ENCODE peak calls at places on chromosomes 11 and 22, in five cellular contexts. L, G, K, Y and I are unnamed samples.

GRCh38 chr22:31940506-31940905 is 3.8 kb upstream of the YWHAH start:
- DNase-seq in Y (no peak), K (no peak), L (no peak), G (no peak), I (no peak)

GRCh38 chr11:113557926-113558325 is 82.7 kb upstream of the DRD2 start:
- DNase-seq in Y (no peak), G (no peak), K (no peak), L (no peak), I (no peak)

GRCh38 chr11:32508780-32509179 is 73.4 kb upstream of the WT1 start:
- DNase-seq in G (no peak), L (no peak), Y (no peak), K (no peak), I (no peak)

GRCh38 chr11:107359701-107360100 is 97.9 kb downstream of the CWF19L2 start:
- DNase-seq in L (no peak), Y (no peak), G (no peak), K (no peak), I (no peak)

GRCh38 chr11:125370561-125371389 is 125.3 kb downstream of the FEZ1 start:
- DNase-seq in G (no peak), L (no peak), K (no peak), Y (no peak), I (no peak)

GRCh38 chr11:111967651-111968050 is 30.5 kb downstream of the DIXDC1 start:
- DNase-seq in Y (no peak), L (no peak), G (no peak), K (no peak), I (no peak)

GRCh38 chr11:102429691-102430090 is 22.9 kb downstream of the TMEM123 start:
- DNase-seq in G (no peak), L (no peak), Y (no peak), K (no peak), I (no peak)

GRCh38 chr11:49221112-49221511 is 12.7 kb upstream of the FOLH1 start:
- DNase-seq in L (no peak), Y (no peak), G (no peak), K (no peak), I (no peak)

GRCh38 chr11:121841487-121842167 is 274.4 kb downstream of the BLID start:
- DNase-seq in L (no peak), G (peak; percentile 86), K (no peak), Y (no peak), I (no peak)

GRCh38 chr11:108967571-108967970 is 302.7 kb downstream of the DDX10 start:
- DNase-seq in K (no peak), L (no peak), G (peak; percentile 55), Y (peak; percentile 61), I (no peak)

GRCh38 chr11:95592455-95592854 is 197.1 kb downstream of the FAM76B start:
- DNase-seq in G (no peak), K (no peak), L (no peak), Y (no peak), I (no peak)

GRCh38 chr11:120574881-120575280 is 63.3 kb downstream of the GRIK4 start:
- DNase-seq in K (no peak), G (no peak), Y (no peak), L (no peak), I (no peak)

GRCh38 chr11:19557185-19557584 is 155.5 kb upstream of the NAV2 start:
- DNase-seq in Y (no peak), K (no peak), L (no peak), G (no peak), I (no peak)

GRCh38 chr22:50441428-50441993 is 33.3 kb downstream of the SBF1 start:
- DNase-seq in K (no peak), L (no peak), G (no peak), Y (no peak), I (no peak)